ENCODE peak calls at places on chromosomes 13 and 19, in eight cellular contexts. H, L, Z, K, R, X, I and F are unnamed samples. For H3K9me3 and H3K4me1, the result is how much of the 10 kb centered on the place peaks cover.

GRCh38 chr13:101611491-101612475 is 159.3 kb downstream of the ITGBL1 start:
- DNase-seq in H (no peak), L (no peak), Z (no peak), K (no peak), R (no peak), X (no peak), I (no peak), F (no peak)

GRCh38 chr13:96816874-96817273 is 177.4 kb downstream of the OXGR1 start:
- DNase-seq in H (no peak), L (no peak), Z (no peak), K (no peak), R (no peak), X (no peak), I (no peak), F (no peak)

GRCh38 chr13:32037471-32037870 is 5.9 kb downstream of the FRY start:
- DNase-seq in H (no peak), L (no peak), Z (no peak), K (no peak), R (no peak), X (no peak), I (no peak), F (no peak)

GRCh38 chr19:35557539-35558399 is 5.7 kb downstream of the ATP4A start:
- DNase-seq in H (peak), L (no peak), Z (peak), K (no peak), R (no peak), X (peak), I (no peak), F (peak)

GRCh38 chr19:32819415-32820400 is 49.9 kb downstream of the SLC7A9 start:
- DNase-seq in H (no peak), L (no peak), Z (no peak), K (no peak), R (no peak), X (no peak), I (no peak), F (no peak)

GRCh38 chr13:108419768-108420167 is 150.2 kb downstream of the TNFSF13B start:
- DNase-seq in H (no peak), L (no peak), Z (no peak), K (no peak), R (no peak), X (no peak), I (no peak), F (no peak)

GRCh38 chr19:12784394-12784870 is 6.9 kb upstream of the JUNB start:
- DNase-seq in H (no peak), L (no peak), Z (peak), K (no peak), R (no peak), X (no peak), I (no peak), F (no peak)

GRCh38 chr13:73058741-73059459 is at the start of gene KLF5:
- DNase-seq in H (peak), L (peak), Z (peak), K (peak), R (no peak), X (peak), I (peak), F (peak)

GRCh38 chr19:19461306-19461670 is 54.1 kb downstream of the TSSK6 start:
- DNase-seq in H (no peak), L (no peak), Z (no peak), K (no peak), R (no peak), X (no peak), I (no peak), F (no peak)

GRCh38 chr13:33571618-33572017 is 246.3 kb upstream of the RFC3 start:
- DNase-seq in H (no peak), L (no peak), Z (no peak), K (no peak), R (no peak), X (no peak), I (no peak), F (no peak)

GRCh38 chr13:99981115-99982020 is at the start of gene ZIC2:
- DNase-seq in H (no peak), L (no peak), Z (peak), K (peak), R (no peak), X (peak), I (no peak), F (peak)

GRCh38 chr13:111505175-111505777 is 184.8 kb downstream of the TEX29 start:
- DNase-seq in H (peak), L (no peak), Z (peak), K (peak), R (no peak), X (peak), I (peak), F (no peak)

GRCh38 chr13:25037057-25037813 is 58.7 kb upstream of the PABPC3 start:
- DNase-seq in H (peak), L (no peak), Z (peak), K (no peak), R (peak), X (peak), I (no peak), F (no peak)

GRCh38 chr19:27764186-27764804 is 1448.7 kb downstream of the UQCRFS1 start:
- DNase-seq in H (no peak), L (no peak), Z (no peak), K (peak), R (no peak), X (no peak), I (no peak), F (peak)

GRCh38 chr19:43367822-43368221 is 14.3 kb downstream of the CD177 start:
- DNase-seq in H (no peak), L (no peak), Z (no peak), K (no peak), R (no peak), X (no peak), I (no peak), F (no peak)

GRCh38 chr13:45817833-45818232 is 33.7 kb downstream of the SIAH3 start:
- DNase-seq in H (no peak), L (no peak), Z (no peak), K (no peak), R (no peak), X (no peak), I (no peak), F (no peak)

GRCh38 chr19:44582581-44583265 is 30.6 kb upstream of the IGSF23 start:
- DNase-seq in H (no peak), L (no peak), Z (peak), K (no peak), R (no peak), X (peak), I (no peak), F (no peak)

GRCh38 chr13:60572003-60572792 is 175.2 kb downstream of the TDRD3 start:
- DNase-seq in H (no peak), L (no peak), Z (no peak), K (no peak), R (peak), X (no peak), I (no peak), F (no peak)
- TF ChIP-seq POLR2AphosphoS5 in H (no peak), L (no peak), Z (no peak), K (no peak), R (no peak), X (no peak), I (no peak), F (no peak)

DNA sequence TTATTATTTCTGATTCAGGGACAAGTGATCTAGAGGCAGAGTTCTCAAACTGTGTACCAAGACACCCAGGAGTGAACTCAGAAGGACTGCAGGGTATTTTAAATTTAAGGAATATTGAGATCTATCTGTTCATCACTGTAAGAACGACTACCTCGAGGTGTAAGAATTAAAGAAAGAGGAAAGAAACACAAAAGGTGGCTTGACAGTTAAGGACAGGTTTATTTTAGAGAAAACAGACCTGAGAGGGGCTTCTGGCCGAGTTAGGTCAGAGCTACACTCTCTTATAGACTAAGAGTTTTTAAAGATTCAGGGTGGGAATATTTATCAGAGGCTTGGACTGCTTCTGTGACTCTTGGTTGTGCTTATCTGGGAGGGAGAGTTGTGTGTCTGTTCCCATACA is 12.6 kb upstream of the NLRP5 start:
- DNase-seq in H (no peak), L (no peak), Z (no peak), K (no peak), R (no peak), X (no peak), I (no peak), F (no peak)
- H3K9me3 ChIP-seq in H (under half), L (under half), Z (under half), K (under half), R (under half), X (under half), I (under half), F (under half)

GRCh38 chr19:1905863-1906375 is 720 bp downstream of the ADAT3 start:
- DNase-seq in H (no peak), L (no peak), Z (no peak), K (no peak), R (no peak), X (no peak), I (no peak), F (no peak)
- H3K4me1 ChIP-seq in H (half or more), L (under half), Z (under half), K (half or more), R (under half), X (under half), I (under half), F (half or more)

GRCh38 chr13:42894765-42895181 is 97.3 kb downstream of the EPSTI1 start:
- DNase-seq in H (no peak), L (no peak), Z (no peak), K (no peak), R (no peak), X (peak), I (no peak), F (no peak)
- TF ChIP-seq POLR2AphosphoS5 in H (no peak), L (no peak), Z (no peak), K (no peak), R (no peak), X (no peak), I (no peak), F (no peak)

DNA sequence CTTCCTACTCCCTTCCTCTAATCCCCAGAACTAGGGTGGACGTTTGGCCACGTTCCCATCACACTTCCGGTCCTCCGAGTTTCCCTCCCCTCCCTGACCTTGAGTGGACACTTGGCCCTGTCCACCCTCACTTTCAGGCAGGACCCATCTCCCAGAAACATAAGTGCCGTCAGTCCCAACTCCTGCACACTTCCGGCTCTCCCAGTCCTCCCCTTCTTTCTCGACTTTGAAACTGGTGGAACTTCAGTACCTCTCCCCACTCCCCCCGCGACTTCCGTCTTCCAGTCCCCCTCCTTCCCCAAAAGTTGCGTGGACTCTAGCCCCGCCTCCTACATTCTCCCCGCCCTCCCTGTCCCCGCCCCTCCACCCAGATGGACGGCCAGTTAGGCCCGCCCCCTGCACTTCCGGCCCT is 278 bp upstream of the ZNF274 start:
- DNase-seq in H (no peak), L (no peak), Z (peak), K (no peak), R (no peak), X (peak), I (no peak), F (no peak)
- H3K9me3 ChIP-seq in H (half or more), L (under half), Z (under half), K (half or more), R (half or more), X (under half), I (half or more), F (half or more)

DNA sequence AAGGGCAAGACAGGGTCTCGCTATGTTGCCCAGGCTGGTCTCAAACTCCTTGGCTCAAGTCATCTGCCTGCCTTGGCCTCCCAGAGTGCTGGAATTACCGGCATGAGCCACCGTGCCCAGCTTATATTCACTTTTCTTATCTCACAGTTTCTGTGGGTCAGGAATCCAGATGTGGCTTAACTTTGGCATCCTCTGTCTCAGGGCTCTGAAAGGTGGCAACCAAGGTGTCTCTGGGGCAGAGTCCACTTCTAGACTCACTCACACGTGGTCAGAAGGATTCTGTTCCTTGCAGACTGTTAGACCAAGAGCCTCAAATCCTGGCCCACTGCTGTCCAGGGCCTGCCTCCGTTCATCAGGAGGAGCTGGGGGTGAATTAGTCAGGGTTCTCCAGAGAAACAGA is 7.6 kb upstream of the LMNB2 start:
- DNase-seq in H (no peak), L (no peak), Z (no peak), K (no peak), R (no peak), X (no peak), I (no peak), F (no peak)
- H3K4me1 ChIP-seq in H (under half), L (under half), Z (under half), K (under half), R (under half), X (under half), I (under half), F (under half)

DNA sequence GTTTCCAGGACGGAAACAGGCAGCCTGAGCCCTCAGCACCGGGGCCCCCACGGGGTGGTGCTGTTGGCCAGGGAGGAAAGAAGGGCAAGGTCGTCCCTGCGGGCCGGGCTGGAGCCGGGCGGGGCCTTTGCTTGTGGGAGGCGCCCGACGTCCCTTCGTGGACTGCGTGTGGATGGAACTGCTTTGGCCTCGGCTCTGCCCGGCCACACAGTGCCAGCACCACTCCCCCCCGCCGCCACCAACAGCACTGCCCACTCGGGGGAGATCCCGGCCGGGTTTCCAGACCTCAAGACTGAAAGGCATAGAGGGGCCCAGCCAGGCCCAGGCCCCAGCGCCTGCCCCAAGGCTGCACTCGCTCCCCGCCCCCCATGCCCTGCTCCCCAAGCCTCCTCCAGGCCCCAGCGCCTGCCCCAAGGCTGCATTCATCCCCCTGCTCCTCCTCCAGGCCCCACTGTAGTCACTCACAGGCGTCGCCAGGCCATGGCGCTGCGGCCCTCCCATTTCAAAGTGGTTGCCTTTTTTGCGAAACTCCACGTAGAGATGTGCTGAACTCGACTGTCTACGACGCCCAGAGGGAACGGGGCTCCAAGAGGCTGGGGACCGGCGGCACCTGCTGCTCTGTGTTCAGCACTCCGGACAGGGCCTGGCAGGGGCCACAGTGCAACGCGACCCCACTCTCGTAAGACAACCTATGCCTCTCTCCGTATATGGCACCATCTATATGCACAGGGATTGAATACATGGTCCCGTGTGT is 22.5 kb downstream of the C13orf46 start:
- DNase-seq in H (peak), L (no peak), Z (peak), K (peak), R (no peak), X (peak), I (peak), F (peak)
- TF ChIP-seq POLR2AphosphoS5 in H (peak), L (no peak), Z (no peak), K (no peak), R (no peak), X (no peak), I (peak), F (peak)

GRCh38 chr13:20446900-20447299 is 78.8 kb downstream of the CRYL1 start:
- DNase-seq in H (no peak), L (no peak), Z (no peak), K (no peak), R (no peak), X (no peak), I (no peak), F (no peak)

GRCh38 chr13:20442798-20443381 is 82.8 kb downstream of the CRYL1 start:
- DNase-seq in H (no peak), L (no peak), Z (no peak), K (no peak), R (no peak), X (no peak), I (no peak), F (no peak)

GRCh38 chr13:20446405-20446804 is 79.3 kb downstream of the CRYL1 start:
- DNase-seq in H (no peak), L (no peak), Z (no peak), K (no peak), R (no peak), X (no peak), I (no peak), F (no peak)

GRCh38 chr13:20451397-20451796 is 74.3 kb downstream of the CRYL1 start:
- DNase-seq in H (no peak), L (peak), Z (no peak), K (no peak), R (no peak), X (no peak), I (no peak), F (no peak)

GRCh38 chr13:20448470-20448869 is 77.2 kb downstream of the CRYL1 start:
- DNase-seq in H (no peak), L (no peak), Z (no peak), K (no peak), R (no peak), X (no peak), I (no peak), F (no peak)
- H3K9me3 ChIP-seq in H (under half), L (under half), Z (under half), K (under half), R (under half), X (under half), I (under half), F (half or more)

DNA sequence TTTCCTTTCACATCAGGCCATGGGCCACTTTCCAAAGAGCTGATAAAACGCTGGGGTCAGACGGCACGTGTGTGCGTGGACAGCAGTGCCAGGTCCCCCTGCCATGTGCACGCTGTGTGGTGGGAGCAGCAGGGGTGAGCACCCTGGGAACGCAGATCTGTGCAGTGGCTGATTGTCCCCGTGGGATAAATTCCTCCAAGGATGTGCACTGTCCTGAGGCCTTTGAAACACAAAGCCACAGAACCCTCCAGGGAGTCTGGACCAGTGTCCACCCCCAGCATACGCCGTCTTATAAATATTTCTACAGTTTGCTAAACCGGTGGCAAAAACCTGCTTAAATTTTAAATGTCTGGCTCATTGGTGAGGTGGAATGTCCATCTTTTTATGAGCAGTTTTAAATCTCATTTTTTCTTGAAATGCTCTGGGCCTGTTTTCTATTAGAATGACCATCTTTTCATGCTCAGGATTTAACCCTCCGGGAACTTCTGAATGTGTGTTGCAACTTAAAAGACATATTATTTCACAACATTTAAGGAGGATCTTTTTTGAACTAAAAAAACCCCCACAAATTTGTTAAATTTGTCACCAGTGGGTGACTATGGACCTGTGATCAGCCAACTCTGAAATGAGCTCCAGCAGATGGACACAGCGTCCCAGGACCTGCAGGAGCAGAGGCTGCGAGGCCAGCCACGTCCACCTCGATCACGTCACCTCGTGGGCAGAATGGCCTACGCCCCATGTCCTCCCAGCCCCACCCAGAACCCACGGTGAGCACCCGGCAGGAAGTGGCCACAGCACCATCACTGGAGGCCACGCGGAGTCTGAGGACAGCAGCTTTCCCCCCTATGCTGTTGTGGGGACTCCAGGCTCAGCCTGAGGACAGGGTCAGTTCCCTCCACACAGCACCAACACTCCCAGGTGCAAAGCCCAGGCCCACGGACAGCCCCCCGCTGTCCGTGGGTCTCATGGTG is 68.6 kb downstream of the RASA3 start:
- DNase-seq in H (peak), L (no peak), Z (peak), K (peak), R (no peak), X (peak), I (no peak), F (peak)
- H3K4me1 ChIP-seq in H (half or more), L (under half), Z (under half), K (half or more), R (half or more), X (under half), I (under half), F (half or more)